ENCODE peak calls at places on chromosomes 13 and 19, in ten cellular contexts. One of them, this sample, is unnamed.

GRCh38 chr13:24012648-24013047 is 115.3 kb upstream of the C1QTNF9B start:
- DNase-seq in HTR-8/SVneo: no peak
- DNase-seq in Calu3: peak; percentile 10
- DNase-seq in activated CD8-positive, alpha-beta T cell treated with anti-CD3 and anti-CD28 coated beads, Interleukin-2, amount 10 ng/mL, durations not matched to agents 7 days and 5 days: no peak
- DNase-seq in RWPE2: no peak
- DNase-seq in left ventricle myocardium inferior: no peak
- DNase-seq in AG08396: no peak
- DNase-seq in GM04503: no peak
- DNase-seq in adipocyte: no peak
- DNase-seq in activated CD4-positive, alpha-beta T cell treated with anti-CD3 and anti-CD28 coated beads, Interleukin-2, amount 50 U/mL, for 1 hour: no peak
- DNase-seq in this sample: no peak

GRCh38 chr19:42028304-42029216 is 34.5 kb upstream of the ATP1A3 start:
- DNase-seq in activated CD4-positive, alpha-beta T cell treated with anti-CD3 and anti-CD28 coated beads, Interleukin-2, amount 50 U/mL, for 1 hour: peak; percentile 9
- DNase-seq in Calu3: peak; percentile 36
- DNase-seq in GM04503: no peak
- DNase-seq in activated CD8-positive, alpha-beta T cell treated with anti-CD3 and anti-CD28 coated beads, Interleukin-2, amount 10 ng/mL, durations not matched to agents 7 days and 5 days: peak; percentile 41
- DNase-seq in HTR-8/SVneo: no peak
- DNase-seq in AG08396: no peak
- DNase-seq in RWPE2: no peak
- DNase-seq in left ventricle myocardium inferior: no peak
- DNase-seq in adipocyte: no peak
- DNase-seq in this sample: no peak

GRCh38 chr13:32087955-32088747 is 56.6 kb downstream of the FRY start:
- DNase-seq in RWPE2: no peak
- DNase-seq in Calu3: no peak
- DNase-seq in activated CD8-positive, alpha-beta T cell treated with anti-CD3 and anti-CD28 coated beads, Interleukin-2, amount 10 ng/mL, durations not matched to agents 7 days and 5 days: no peak
- DNase-seq in AG08396: no peak
- DNase-seq in HTR-8/SVneo: no peak
- DNase-seq in activated CD4-positive, alpha-beta T cell treated with anti-CD3 and anti-CD28 coated beads, Interleukin-2, amount 50 U/mL, for 1 hour: no peak
- DNase-seq in adipocyte: peak; percentile 15
- DNase-seq in GM04503: no peak
- DNase-seq in left ventricle myocardium inferior: no peak
- DNase-seq in this sample: no peak

GRCh38 chr13:93146584-93147292 is 79.9 kb upstream of the GPC6 start:
- DNase-seq in left ventricle myocardium inferior: no peak
- DNase-seq in Calu3: no peak
- DNase-seq in activated CD8-positive, alpha-beta T cell treated with anti-CD3 and anti-CD28 coated beads, Interleukin-2, amount 10 ng/mL, durations not matched to agents 7 days and 5 days: no peak
- DNase-seq in HTR-8/SVneo: no peak
- DNase-seq in GM04503: no peak
- DNase-seq in adipocyte: peak; percentile 39
- DNase-seq in activated CD4-positive, alpha-beta T cell treated with anti-CD3 and anti-CD28 coated beads, Interleukin-2, amount 50 U/mL, for 1 hour: no peak
- DNase-seq in AG08396: no peak
- DNase-seq in RWPE2: no peak
- DNase-seq in this sample: peak; percentile 28

GRCh38 chr13:84037937-84038464 is 155.7 kb upstream of the SLITRK1 start:
- DNase-seq in left ventricle myocardium inferior: no peak
- DNase-seq in HTR-8/SVneo: no peak
- DNase-seq in GM04503: no peak
- DNase-seq in RWPE2: no peak
- DNase-seq in activated CD4-positive, alpha-beta T cell treated with anti-CD3 and anti-CD28 coated beads, Interleukin-2, amount 50 U/mL, for 1 hour: no peak
- DNase-seq in activated CD8-positive, alpha-beta T cell treated with anti-CD3 and anti-CD28 coated beads, Interleukin-2, amount 10 ng/mL, durations not matched to agents 7 days and 5 days: peak; percentile 22
- DNase-seq in Calu3: no peak
- DNase-seq in adipocyte: no peak
- DNase-seq in AG08396: no peak
- DNase-seq in this sample: no peak

GRCh38 chr19:7494416-7495098 is 5.7 kb upstream of the PEX11G start:
- DNase-seq in left ventricle myocardium inferior: peak; percentile 48
- DNase-seq in activated CD4-positive, alpha-beta T cell treated with anti-CD3 and anti-CD28 coated beads, Interleukin-2, amount 50 U/mL, for 1 hour: no peak
- DNase-seq in GM04503: no peak
- DNase-seq in Calu3: no peak
- DNase-seq in activated CD8-positive, alpha-beta T cell treated with anti-CD3 and anti-CD28 coated beads, Interleukin-2, amount 10 ng/mL, durations not matched to agents 7 days and 5 days: no peak
- DNase-seq in AG08396: peak; percentile 64
- DNase-seq in HTR-8/SVneo: no peak
- DNase-seq in RWPE2: no peak
- DNase-seq in adipocyte: peak; percentile 13
- DNase-seq in this sample: no peak

GRCh38 chr19:47232422-47233211 is 1.6 kb upstream of the BBC3 start:
- DNase-seq in HTR-8/SVneo: no peak
- DNase-seq in Calu3: peak; percentile 63
- DNase-seq in left ventricle myocardium inferior: no peak
- DNase-seq in activated CD8-positive, alpha-beta T cell treated with anti-CD3 and anti-CD28 coated beads, Interleukin-2, amount 10 ng/mL, durations not matched to agents 7 days and 5 days: no peak
- DNase-seq in AG08396: no peak
- DNase-seq in activated CD4-positive, alpha-beta T cell treated with anti-CD3 and anti-CD28 coated beads, Interleukin-2, amount 50 U/mL, for 1 hour: no peak
- DNase-seq in GM04503: no peak
- DNase-seq in adipocyte: peak; percentile 73
- DNase-seq in RWPE2: no peak
- DNase-seq in this sample: no peak

GRCh38 chr19:51166846-51167490 is 24.9 kb downstream of the SIGLEC7 start:
- DNase-seq in Calu3: no peak
- DNase-seq in GM04503: no peak
- DNase-seq in AG08396: no peak
- DNase-seq in HTR-8/SVneo: no peak
- DNase-seq in left ventricle myocardium inferior: no peak
- DNase-seq in adipocyte: no peak
- DNase-seq in RWPE2: no peak
- DNase-seq in activated CD4-positive, alpha-beta T cell treated with anti-CD3 and anti-CD28 coated beads, Interleukin-2, amount 50 U/mL, for 1 hour: no peak
- DNase-seq in activated CD8-positive, alpha-beta T cell treated with anti-CD3 and anti-CD28 coated beads, Interleukin-2, amount 10 ng/mL, durations not matched to agents 7 days and 5 days: peak; percentile 82
- DNase-seq in this sample: no peak

GRCh38 chr13:63954683-63955082 is 2539.0 kb upstream of the PCDH20 start:
- DNase-seq in GM04503: no peak
- DNase-seq in Calu3: no peak
- DNase-seq in adipocyte: no peak
- DNase-seq in activated CD4-positive, alpha-beta T cell treated with anti-CD3 and anti-CD28 coated beads, Interleukin-2, amount 50 U/mL, for 1 hour: no peak
- DNase-seq in left ventricle myocardium inferior: no peak
- DNase-seq in RWPE2: no peak
- DNase-seq in HTR-8/SVneo: no peak
- DNase-seq in AG08396: no peak
- DNase-seq in activated CD8-positive, alpha-beta T cell treated with anti-CD3 and anti-CD28 coated beads, Interleukin-2, amount 10 ng/mL, durations not matched to agents 7 days and 5 days: no peak
- DNase-seq in this sample: no peak

GRCh38 chr13:97189943-97190342 is 32.2 kb upstream of the MBNL2 start:
- DNase-seq in AG08396: no peak
- DNase-seq in HTR-8/SVneo: no peak
- DNase-seq in Calu3: no peak
- DNase-seq in left ventricle myocardium inferior: no peak
- DNase-seq in GM04503: no peak
- DNase-seq in adipocyte: no peak
- DNase-seq in activated CD4-positive, alpha-beta T cell treated with anti-CD3 and anti-CD28 coated beads, Interleukin-2, amount 50 U/mL, for 1 hour: no peak
- DNase-seq in activated CD8-positive, alpha-beta T cell treated with anti-CD3 and anti-CD28 coated beads, Interleukin-2, amount 10 ng/mL, durations not matched to agents 7 days and 5 days: no peak
- DNase-seq in RWPE2: no peak
- DNase-seq in this sample: no peak

GRCh38 chr13:49608932-49609331 is 19.4 kb upstream of the ARL11 start:
- DNase-seq in AG08396: no peak
- DNase-seq in HTR-8/SVneo: no peak
- DNase-seq in RWPE2: no peak
- DNase-seq in activated CD4-positive, alpha-beta T cell treated with anti-CD3 and anti-CD28 coated beads, Interleukin-2, amount 50 U/mL, for 1 hour: no peak
- DNase-seq in GM04503: no peak
- DNase-seq in adipocyte: no peak
- DNase-seq in Calu3: no peak
- DNase-seq in activated CD8-positive, alpha-beta T cell treated with anti-CD3 and anti-CD28 coated beads, Interleukin-2, amount 10 ng/mL, durations not matched to agents 7 days and 5 days: no peak
- DNase-seq in left ventricle myocardium inferior: no peak
- DNase-seq in this sample: no peak

GRCh38 chr19:52778811-52779210 is 7.8 kb downstream of the ZNF600 start:
- DNase-seq in Calu3: no peak
- DNase-seq in HTR-8/SVneo: no peak
- DNase-seq in RWPE2: no peak
- DNase-seq in left ventricle myocardium inferior: no peak
- DNase-seq in AG08396: no peak
- DNase-seq in adipocyte: no peak
- DNase-seq in GM04503: no peak
- DNase-seq in activated CD4-positive, alpha-beta T cell treated with anti-CD3 and anti-CD28 coated beads, Interleukin-2, amount 50 U/mL, for 1 hour: no peak
- DNase-seq in activated CD8-positive, alpha-beta T cell treated with anti-CD3 and anti-CD28 coated beads, Interleukin-2, amount 10 ng/mL, durations not matched to agents 7 days and 5 days: peak; percentile 36
- DNase-seq in this sample: no peak

GRCh38 chr13:44929691-44930090 is 59.6 kb downstream of the NUFIP1 start:
- DNase-seq in Calu3: no peak
- DNase-seq in GM04503: no peak
- DNase-seq in activated CD4-positive, alpha-beta T cell treated with anti-CD3 and anti-CD28 coated beads, Interleukin-2, amount 50 U/mL, for 1 hour: no peak
- DNase-seq in left ventricle myocardium inferior: no peak
- DNase-seq in HTR-8/SVneo: no peak
- DNase-seq in activated CD8-positive, alpha-beta T cell treated with anti-CD3 and anti-CD28 coated beads, Interleukin-2, amount 10 ng/mL, durations not matched to agents 7 days and 5 days: no peak
- DNase-seq in adipocyte: no peak
- DNase-seq in RWPE2: no peak
- DNase-seq in AG08396: no peak
- DNase-seq in this sample: no peak

GRCh38 chr13:68254151-68254550 is 1024.0 kb upstream of the PCDH9 start:
- DNase-seq in activated CD8-positive, alpha-beta T cell treated with anti-CD3 and anti-CD28 coated beads, Interleukin-2, amount 10 ng/mL, durations not matched to agents 7 days and 5 days: no peak
- DNase-seq in activated CD4-positive, alpha-beta T cell treated with anti-CD3 and anti-CD28 coated beads, Interleukin-2, amount 50 U/mL, for 1 hour: no peak
- DNase-seq in adipocyte: no peak
- DNase-seq in HTR-8/SVneo: no peak
- DNase-seq in left ventricle myocardium inferior: no peak
- DNase-seq in Calu3: no peak
- DNase-seq in RWPE2: no peak
- DNase-seq in AG08396: no peak
- DNase-seq in GM04503: no peak
- DNase-seq in this sample: no peak

This sample was measured in hepatocyte.